ENCODE peak calls at places on chromosome 6, in five cellular contexts. W, D, R, F and G are unnamed samples.

GRCh38 chr6:14612016-14612415 is 494.4 kb downstream of the CD83 start:
- DNase-seq in W (no peak), D (peak), R (no peak), F (peak), G (no peak)

GRCh38 chr6:20379231-20379630 is 22.4 kb upstream of the E2F3 start:
- DNase-seq in W (no peak), D (no peak), R (no peak), F (no peak), G (no peak)

GRCh38 chr6:90413867-90414266 is 117.2 kb upstream of the BACH2 start:
- DNase-seq in W (peak), D (no peak), R (no peak), F (no peak), G (no peak)

GRCh38 chr6:41935190-41935569 is 6.4 kb downstream of the CCND3 start:
- DNase-seq in W (no peak), D (no peak), R (no peak), F (no peak), G (no peak)

GRCh38 chr6:31114970-31115849 is 610 bp downstream of the PSORS1C1 start:
- DNase-seq in W (no peak), D (no peak), R (no peak), F (peak), G (no peak)

GRCh38 chr6:7820288-7820835 is 90.2 kb downstream of the TXNDC5 start:
- DNase-seq in W (no peak), D (no peak), R (no peak), F (no peak), G (no peak)

GRCh38 chr6:83860347-83860731 is 850 bp downstream of the CYB5R4 start:
- DNase-seq in W (no peak), D (no peak), R (no peak), F (no peak), G (no peak)

GRCh38 chr6:89131599-89131998 is 13.7 kb upstream of the SRSF12 start:
- DNase-seq in W (no peak), D (no peak), R (no peak), F (no peak), G (no peak)

GRCh38 chr6:158666637-158667359 is 16.9 kb downstream of the SYTL3 start:
- DNase-seq in W (peak), D (no peak), R (no peak), F (no peak), G (no peak)

GRCh38 chr6:111750753-111751684 is 122.2 kb downstream of the FYN start:
- DNase-seq in W (no peak), D (no peak), R (no peak), F (no peak), G (no peak)

GRCh38 chr6:12578751-12579150 is 137.8 kb upstream of the PHACTR1 start:
- DNase-seq in W (no peak), D (no peak), R (no peak), F (peak), G (no peak)

GRCh38 chr6:169589293-169589692 is 112.5 kb downstream of the WDR27 start:
- DNase-seq in W (peak), D (no peak), R (no peak), F (no peak), G (no peak)

DNA sequence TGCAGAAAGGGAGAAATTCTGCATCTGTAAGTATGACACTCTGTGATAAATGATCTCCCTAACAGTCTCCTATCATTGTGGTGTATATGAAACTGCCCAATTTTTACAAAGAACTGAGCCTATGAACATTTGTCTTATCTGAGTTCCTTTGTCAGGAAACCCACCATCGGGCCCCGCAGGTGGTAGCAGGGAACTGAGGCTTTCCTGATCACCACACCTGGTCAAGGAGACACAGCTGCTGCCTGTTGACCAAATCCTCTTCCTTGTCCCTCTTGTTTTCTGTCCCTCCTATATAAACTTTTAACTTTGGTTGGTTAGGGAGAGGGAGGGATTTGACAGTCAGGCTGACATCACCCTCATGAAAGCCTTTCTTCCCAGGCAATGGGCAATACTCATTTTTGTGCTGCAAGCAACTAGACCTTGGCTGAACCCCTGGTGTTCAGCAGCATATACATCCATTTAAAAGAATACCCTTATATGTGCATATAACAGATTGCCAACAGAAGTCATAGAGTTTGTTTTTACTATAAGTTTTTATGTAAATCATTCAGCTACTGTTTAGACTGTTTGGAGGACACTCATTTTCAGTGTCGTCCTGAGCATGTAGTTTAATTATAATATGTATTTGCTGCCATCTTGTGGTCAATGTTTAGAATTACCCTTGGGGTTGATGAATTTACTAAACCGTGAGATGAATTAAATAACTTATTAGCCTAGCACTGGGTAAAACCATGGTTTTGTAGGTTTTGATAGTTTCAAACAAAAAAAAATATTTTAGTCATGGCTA is 17.0 kb downstream of the CRISP1 start:
- DNase-seq in W (no peak), D (peak), R (no peak), F (peak), G (no peak)
- TF ChIP-seq CTCF in W (peak), D (peak), R (peak), F (peak), G (peak)

GRCh38 chr6:136822379-136823127 is at the start of gene PEX7:
- DNase-seq in W (peak), D (peak), R (peak), F (peak), G (peak)
- TF ChIP-seq CTCF in W (peak), D (peak), R (peak), F (no peak), G (peak)

DNA sequence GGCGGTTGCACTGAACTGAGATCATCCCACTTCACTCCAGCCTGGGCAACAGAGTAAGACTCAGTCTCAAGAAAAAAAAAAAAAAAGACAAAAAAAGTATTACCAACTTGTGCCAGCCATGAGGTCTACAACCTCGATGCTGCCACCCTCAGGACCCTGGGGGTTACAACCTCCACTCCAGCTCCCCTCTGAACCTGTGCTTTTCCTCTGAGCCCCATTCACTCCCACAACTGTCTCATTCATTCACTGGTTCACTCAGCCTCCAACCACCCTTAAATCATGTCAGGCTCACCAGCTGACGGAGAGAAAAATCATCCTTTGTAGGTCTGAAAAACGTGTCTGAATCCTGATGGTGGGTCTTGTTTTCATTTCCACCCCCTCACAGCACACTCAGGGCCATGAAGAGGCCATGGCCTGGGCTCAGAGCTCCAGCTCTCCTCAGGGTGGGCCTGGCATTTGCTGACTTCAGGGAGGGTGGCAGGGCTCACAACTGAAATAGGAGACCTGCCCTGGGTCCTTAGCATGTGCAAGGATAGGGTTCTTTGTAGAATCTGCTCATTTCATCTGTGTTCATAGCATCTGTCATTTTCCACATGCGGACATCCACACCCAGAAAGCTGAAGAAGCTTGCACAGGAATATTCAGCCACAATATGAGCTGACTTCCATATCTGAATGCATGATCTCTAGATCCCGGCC is 1.9 kb upstream of the ULBP1 start:
- DNase-seq in W (no peak), D (no peak), R (no peak), F (peak), G (peak)
- TF ChIP-seq CTCF in W (no peak), D (peak), R (peak), F (peak), G (peak)

DNA sequence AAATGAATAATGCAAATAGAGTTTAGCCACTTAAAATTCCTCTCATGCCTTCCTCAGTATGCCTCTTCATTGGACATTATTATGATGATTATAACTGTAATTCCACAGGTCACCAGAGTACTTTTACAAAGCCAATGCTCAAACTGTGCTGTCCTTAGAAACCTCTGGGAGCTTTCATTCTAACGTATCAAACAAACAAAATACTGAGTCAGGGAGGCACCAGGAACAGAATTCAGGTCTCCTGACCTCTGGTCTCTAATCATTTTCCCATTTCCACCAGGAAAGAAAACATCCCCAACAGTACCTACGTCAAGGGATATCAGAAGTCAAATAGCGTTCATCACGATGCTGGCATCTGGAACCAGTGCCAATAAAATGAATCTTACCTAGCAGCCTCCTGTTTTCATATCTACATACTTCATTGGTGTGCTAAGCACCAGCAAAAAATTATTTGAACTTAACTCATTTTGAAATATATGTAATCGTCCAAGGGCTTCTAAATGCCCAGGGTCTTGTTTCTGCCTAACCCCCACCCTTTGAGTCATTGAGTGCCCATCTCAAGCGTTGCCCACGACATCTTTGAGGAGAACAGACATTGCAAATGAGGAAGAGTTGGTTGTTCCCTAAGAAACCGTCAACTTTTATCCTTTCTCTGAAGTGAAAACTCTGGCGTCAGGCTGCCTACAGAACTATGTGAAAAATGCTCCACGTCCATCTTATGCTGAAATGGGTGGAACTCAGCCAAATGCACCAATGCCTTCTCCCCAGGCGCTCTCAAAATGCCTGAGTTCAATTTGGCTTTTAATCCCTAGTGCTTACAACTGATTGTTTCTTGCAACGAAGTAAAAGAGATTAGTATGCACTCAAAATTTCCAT is 37.8 kb downstream of the NEDD9 start:
- DNase-seq in W (no peak), D (no peak), R (peak), F (no peak), G (no peak)
- TF ChIP-seq CTCF in W (no peak), D (no peak), R (peak), F (no peak), G (no peak)